ENCODE peak calls at places on chromosomes 1 and 21, in four cellular contexts. One of them, this sample, is unnamed.

GRCh38 chr1:2555634-2556276 is 416 bp upstream of the TNFRSF14 start:
- DNase-seq in lung: peak; percentile 75
- DNase-seq in hepatocyte: no peak
- DNase-seq in AG04450: no peak
- DNase-seq in this sample: no peak

GRCh38 chr1:179169616-179170467 is 59.6 kb downstream of the ABL2 start:
- DNase-seq in lung: no peak
- DNase-seq in hepatocyte: no peak
- DNase-seq in AG04450: no peak
- DNase-seq in this sample: no peak

GRCh38 chr1:54571326-54571725 is 23.3 kb downstream of the ACOT11 start:
- DNase-seq in lung: no peak
- DNase-seq in hepatocyte: no peak
- DNase-seq in AG04450: no peak
- DNase-seq in this sample: peak; percentile 32

GRCh38 chr1:44406761-44407429 is 1.8 kb downstream of the RNF220 start:
- DNase-seq in lung: no peak
- DNase-seq in hepatocyte: peak; percentile 15
- DNase-seq in AG04450: no peak
- DNase-seq in this sample: no peak

GRCh38 chr21:33761104-33762036 is 119.1 kb downstream of the ITSN1 start:
- DNase-seq in lung: no peak
- DNase-seq in hepatocyte: peak; percentile 79
- DNase-seq in AG04450: peak; percentile 95
- DNase-seq in this sample: peak; percentile 63

GRCh38 chr1:153308540-153308939 is 4.2 kb downstream of the PGLYRP3 start:
- DNase-seq in lung: no peak
- DNase-seq in hepatocyte: no peak
- DNase-seq in AG04450: no peak
- DNase-seq in this sample: no peak

GRCh38 chr1:221503268-221503667 is 238.6 kb downstream of the DUSP10 start:
- DNase-seq in lung: no peak
- DNase-seq in hepatocyte: no peak
- DNase-seq in AG04450: no peak
- DNase-seq in this sample: no peak

GRCh38 chr1:226628624-226629155 is 80.1 kb downstream of the STUM start:
- DNase-seq in lung: no peak
- DNase-seq in hepatocyte: no peak
- DNase-seq in AG04450: no peak
- DNase-seq in this sample: no peak

GRCh38 chr1:12384836-12385456 is 155.1 kb downstream of the VPS13D start:
- DNase-seq in lung: no peak
- DNase-seq in hepatocyte: no peak
- DNase-seq in AG04450: no peak
- DNase-seq in this sample: no peak

GRCh38 chr21:33121715-33122475 is 52.0 kb downstream of the OLIG1 start:
- DNase-seq in lung: no peak
- DNase-seq in hepatocyte: no peak
- DNase-seq in AG04450: no peak
- DNase-seq in this sample: no peak

GRCh38 chr1:214476229-214476957 is 75.0 kb downstream of the PTPN14 start:
- DNase-seq in lung: no peak
- DNase-seq in hepatocyte: peak; percentile 49
- DNase-seq in AG04450: no peak
- DNase-seq in this sample: no peak

GRCh38 chr1:232676307-232676706 is 46.4 kb upstream of the SIPA1L2 start:
- DNase-seq in lung: no peak
- DNase-seq in hepatocyte: no peak
- DNase-seq in AG04450: no peak
- DNase-seq in this sample: no peak

GRCh38 chr1:232678185-232678886 is 48.4 kb upstream of the SIPA1L2 start:
- DNase-seq in lung: no peak
- DNase-seq in hepatocyte: peak; percentile 79
- DNase-seq in AG04450: no peak
- DNase-seq in this sample: peak; percentile 35

GRCh38 chr1:232669981-232670763 is 40.2 kb upstream of the SIPA1L2 start:
- DNase-seq in lung: no peak
- DNase-seq in hepatocyte: no peak
- DNase-seq in AG04450: no peak
- DNase-seq in this sample: no peak

GRCh38 chr1:232675898-232676297 is 46.0 kb upstream of the SIPA1L2 start:
- DNase-seq in lung: no peak
- DNase-seq in hepatocyte: no peak
- DNase-seq in AG04450: no peak
- DNase-seq in this sample: no peak

GRCh38 chr1:232675267-232675666 is 45.3 kb upstream of the SIPA1L2 start:
- DNase-seq in lung: no peak
- DNase-seq in hepatocyte: no peak
- DNase-seq in AG04450: no peak
- DNase-seq in this sample: no peak
- H3K4me3 ChIP-seq in lung: no peak overlapping the region
- H3K4me3 ChIP-seq in hepatocyte: no peak overlapping the region
- H3K4me3 ChIP-seq in AG04450: no peak overlapping the region
- H3K4me3 ChIP-seq in this sample: no peak overlapping the region

GRCh38 chr1:158246650-158247049 is 7.6 kb upstream of the CD1A start:
- DNase-seq in lung: no peak
- DNase-seq in hepatocyte: no peak
- DNase-seq in AG04450: no peak
- DNase-seq in this sample: no peak
- TF ChIP-seq CTCF in lung: no peak
- TF ChIP-seq CTCF in hepatocyte: peak; percentile 14
- TF ChIP-seq CTCF in AG04450: no peak
- TF ChIP-seq CTCF in this sample: peak; percentile 45

GRCh38 chr1:5934058-5934884 is 58.0 kb downstream of the NPHP4 start:
- DNase-seq in lung: no peak
- DNase-seq in hepatocyte: no peak
- DNase-seq in AG04450: no peak
- DNase-seq in this sample: no peak
- H3K4me3 ChIP-seq in lung: no peak overlapping the region
- H3K4me3 ChIP-seq in hepatocyte: no peak overlapping the region
- H3K4me3 ChIP-seq in AG04450: no peak overlapping the region
- H3K4me3 ChIP-seq in this sample: no peak overlapping the region

DNA sequence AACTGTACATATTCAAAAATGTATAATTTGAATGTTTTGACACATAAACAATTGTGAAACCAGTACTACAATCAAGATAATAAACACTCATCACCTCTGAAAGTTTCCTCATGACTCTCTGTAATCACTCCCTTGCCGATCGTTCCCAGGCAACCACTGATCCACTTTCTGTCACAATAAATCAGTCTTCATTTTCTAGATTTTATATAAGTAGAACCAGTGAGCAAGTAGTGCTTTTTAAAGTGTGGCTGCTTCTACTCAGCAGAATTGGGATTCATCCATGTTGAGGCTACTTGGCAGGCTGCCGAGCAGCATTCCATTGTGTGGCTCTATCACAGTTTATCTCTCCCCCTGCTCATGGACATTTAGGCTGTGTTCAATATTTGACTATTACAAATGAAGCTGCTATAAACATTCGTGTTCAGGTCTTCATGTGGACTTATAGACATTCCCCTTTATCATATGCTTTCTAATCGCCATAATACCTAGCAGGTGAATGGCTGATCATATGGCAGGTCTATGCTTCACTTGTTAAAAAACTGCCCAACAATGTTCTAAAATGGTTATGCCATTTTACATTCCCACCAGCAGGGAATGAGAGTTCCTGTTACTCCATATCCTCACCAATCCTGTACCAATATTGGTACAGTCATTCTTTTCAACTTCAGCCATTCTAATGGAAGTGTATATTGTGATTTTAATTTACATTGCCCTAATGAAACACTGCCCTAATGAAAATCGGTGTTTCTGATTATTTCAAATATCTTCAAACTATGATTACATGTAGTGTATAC is 20.5 kb downstream of the TEX38 start:
- DNase-seq in lung: no peak
- DNase-seq in hepatocyte: no peak
- DNase-seq in AG04450: no peak
- DNase-seq in this sample: no peak
- TF ChIP-seq CTCF in lung: no peak
- TF ChIP-seq CTCF in hepatocyte: no peak
- TF ChIP-seq CTCF in AG04450: peak; percentile 44
- TF ChIP-seq CTCF in this sample: no peak

GRCh38 chr1:201753492-201753891 is 75.5 kb upstream of the IPO9 start:
- DNase-seq in lung: no peak
- DNase-seq in hepatocyte: no peak
- DNase-seq in AG04450: no peak
- DNase-seq in this sample: no peak

GRCh38 chr1:201750934-201751333 is 78.0 kb upstream of the IPO9 start:
- DNase-seq in lung: no peak
- DNase-seq in hepatocyte: no peak
- DNase-seq in AG04450: no peak
- DNase-seq in this sample: no peak

GRCh38 chr1:201754353-201754752 is 74.6 kb upstream of the IPO9 start:
- DNase-seq in lung: no peak
- DNase-seq in hepatocyte: no peak
- DNase-seq in AG04450: no peak
- DNase-seq in this sample: no peak

GRCh38 chr1:201751872-201752271 is 77.1 kb upstream of the IPO9 start:
- DNase-seq in lung: no peak
- DNase-seq in hepatocyte: peak; percentile 51
- DNase-seq in AG04450: no peak
- DNase-seq in this sample: no peak

GRCh38 chr1:201752333-201752732 is 76.6 kb upstream of the IPO9 start:
- DNase-seq in lung: no peak
- DNase-seq in hepatocyte: no peak
- DNase-seq in AG04450: no peak
- DNase-seq in this sample: no peak
- H3K4me3 ChIP-seq in lung: no peak overlapping the region
- H3K4me3 ChIP-seq in hepatocyte: no peak overlapping the region
- H3K4me3 ChIP-seq in AG04450: no peak overlapping the region
- H3K4me3 ChIP-seq in this sample: no peak overlapping the region